ENCODE peak calls at places on chromosomes 6 and 20, in four cellular contexts. K is K562, L is HepG2, S is GM12878. G is an unnamed sample.
A peak's percentile ranks its signal among the peaks of the same experiment; 100 is the strongest.

GRCh38 chr6:162109466-162110040 is 618.0 kb downstream of the PRKN start:
- DNase-seq in K (no peak), L (no peak), S (no peak), G (no peak)

GRCh38 chr6:161242779-161243693 is 30.8 kb downstream of the AGPAT4 start:
- DNase-seq in K (no peak), L (no peak), S (no peak), G (peak; percentile 64)

GRCh38 chr6:18352842-18353241 is 34.3 kb upstream of the RNF144B start:
- DNase-seq in K (no peak), L (no peak), S (no peak), G (no peak)

GRCh38 chr6:89022747-89023289 is 57.7 kb upstream of the PNRC1 start:
- DNase-seq in K (no peak), L (no peak), S (no peak), G (no peak)

GRCh38 chr6:63964347-63964746 is 328.7 kb downstream of the PHF3 start:
- DNase-seq in K (no peak), L (no peak), S (no peak), G (no peak)

GRCh38 chr6:135008072-135008940 is 46.3 kb downstream of the HBS1L start:
- DNase-seq in K (no peak), L (peak; percentile 57), S (peak; percentile 56), G (no peak)

GRCh38 chr20:1465470-1466210 is 1.0 kb downstream of the NSFL1C start:
- DNase-seq in K (no peak), L (no peak), S (no peak), G (no peak)

GRCh38 chr6:38387994-38388393 is 251.7 kb downstream of the BTBD9 start:
- DNase-seq in K (no peak), L (no peak), S (no peak), G (no peak)

GRCh38 chr6:70700922-70701876 is 33.5 kb downstream of the SMAP1 start:
- DNase-seq in K (no peak), L (no peak), S (no peak), G (no peak)

GRCh38 chr6:113495521-113495920 is 361.6 kb upstream of the MARCKS start:
- DNase-seq in K (no peak), L (no peak), S (no peak), G (no peak)

GRCh38 chr20:17825251-17825691 is 125.5 kb downstream of the BANF2 start:
- DNase-seq in K (peak; percentile 13), L (peak; percentile 47), S (no peak), G (no peak)

GRCh38 chr6:55665224-55665587 is 86.2 kb upstream of the HMGCLL1 start:
- DNase-seq in K (no peak), L (no peak), S (no peak), G (no peak)

GRCh38 chr20:62427172-62428007 is at the start of gene RBBP8NL:
- DNase-seq in K (no peak), L (no peak), S (no peak), G (peak; percentile 86)

GRCh38 chr6:121670511-121670910 is 235.1 kb downstream of the GJA1 start:
- DNase-seq in K (no peak), L (no peak), S (no peak), G (no peak)

GRCh38 chr20:25314497-25315417 is 66.9 kb downstream of the PYGB start:
- DNase-seq in K (no peak), L (no peak), S (no peak), G (peak; percentile 25)

GRCh38 chr20:25316506-25317190 is 68.8 kb downstream of the PYGB start:
- DNase-seq in K (no peak), L (no peak), S (no peak), G (peak; percentile 3)

GRCh38 chr20:25315418-25316210 is 67.7 kb downstream of the PYGB start:
- DNase-seq in K (no peak), L (no peak), S (no peak), G (peak; percentile 6)

GRCh38 chr20:25310921-25311728 is 63.2 kb downstream of the PYGB start:
- DNase-seq in K (no peak), L (peak; percentile 55), S (no peak), G (no peak)

DNA sequence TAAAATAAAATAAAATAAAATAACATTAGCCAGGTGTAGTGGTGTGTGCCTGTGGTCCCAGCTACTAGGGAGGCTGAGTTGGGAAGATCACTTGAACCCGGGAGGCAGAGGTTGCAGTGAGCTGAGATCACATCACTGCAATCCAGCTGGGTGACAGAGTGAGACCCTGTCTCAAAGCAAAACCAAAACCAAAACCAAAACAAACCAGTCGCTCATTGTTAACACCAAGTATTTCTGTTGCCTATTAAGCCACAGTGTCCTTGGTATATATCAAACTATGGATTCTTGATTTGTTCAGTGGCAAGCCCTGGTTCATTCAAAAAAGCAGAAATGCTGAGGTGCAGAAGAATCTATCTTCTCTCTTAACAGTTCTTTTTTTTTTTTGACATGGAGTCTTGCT is 65.7 kb downstream of the PYGB start:
- DNase-seq in K (no peak), L (no peak), S (no peak), G (no peak)
- TF ChIP-seq ETV6 in K (no peak), L (no peak), S (no peak), G (no peak)

GRCh38 chr6:36753671-36754485 is 56.3 kb downstream of the RAB44 start:
- DNase-seq in K (no peak), L (no peak), S (no peak), G (no peak)

GRCh38 chr6:36757206-36757605 is 59.6 kb downstream of the RAB44 start:
- DNase-seq in K (no peak), L (no peak), S (peak; percentile 68), G (no peak)

GRCh38 chr6:36754582-36755434 is 57.2 kb downstream of the RAB44 start:
- DNase-seq in K (no peak), L (no peak), S (no peak), G (no peak)

GRCh38 chr6:36756761-36757160 is 59.1 kb downstream of the RAB44 start:
- DNase-seq in K (no peak), L (no peak), S (no peak), G (no peak)

DNA sequence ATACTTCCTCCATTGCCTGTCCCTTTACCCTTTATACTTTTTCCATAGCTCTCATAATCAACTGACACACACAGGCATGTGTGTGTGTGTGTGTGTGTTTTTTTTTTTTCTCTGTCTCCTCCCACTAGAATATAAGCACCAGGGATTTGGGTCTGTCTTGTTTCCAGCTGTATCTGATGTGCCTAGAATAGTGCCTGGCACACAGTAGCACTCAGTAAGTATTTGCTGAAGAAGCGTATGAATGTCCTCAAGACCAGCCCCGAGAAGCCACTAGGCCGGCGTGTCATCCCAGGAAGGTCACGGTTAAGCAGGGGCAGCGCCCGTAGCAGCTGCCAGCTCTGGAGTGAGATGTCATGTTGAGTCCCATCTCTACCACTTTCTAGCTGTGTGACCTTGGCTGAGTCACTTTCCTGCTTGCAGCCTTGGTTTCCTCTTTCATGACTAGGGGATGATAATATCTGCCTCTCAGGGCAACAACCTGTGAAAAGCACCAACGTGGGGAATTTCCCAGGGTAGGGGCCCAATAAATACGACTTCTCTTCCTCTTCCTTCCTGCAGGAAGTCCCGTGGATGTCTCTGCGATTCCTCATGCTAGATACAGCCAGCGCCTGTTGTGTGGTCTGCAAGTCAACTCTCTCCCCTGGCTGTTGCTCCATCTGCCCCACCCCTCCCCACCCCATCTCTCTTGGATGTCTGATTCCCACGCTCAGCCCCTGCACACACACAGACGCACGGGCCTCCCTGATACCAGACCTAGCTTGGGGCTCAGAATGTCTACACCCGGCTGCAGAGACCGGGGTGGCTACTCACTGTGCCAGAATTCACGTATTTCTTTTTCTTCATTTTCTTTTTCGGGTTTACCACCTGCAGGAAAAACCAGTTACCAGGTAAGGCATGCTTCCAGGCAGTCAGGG is 58.1 kb downstream of the RAB44 start:
- DNase-seq in K (no peak), L (peak; percentile 40), S (peak; percentile 91), G (no peak)
- TF ChIP-seq ETV6 in K (no peak), L (no peak), S (no peak), G (no peak)

GRCh38 chr6:11320914-11321549 is 88.6 kb upstream of the NEDD9 start:
- DNase-seq in K (no peak), L (no peak), S (no peak), G (no peak)

GRCh38 chr6:11318835-11319813 is 86.7 kb upstream of the NEDD9 start:
- DNase-seq in K (no peak), L (no peak), S (no peak), G (no peak)

GRCh38 chr6:11315743-11316437 is 83.4 kb upstream of the NEDD9 start:
- DNase-seq in K (no peak), L (no peak), S (no peak), G (no peak)

GRCh38 chr6:11322252-11322885 is 89.9 kb upstream of the NEDD9 start:
- DNase-seq in K (no peak), L (no peak), S (no peak), G (no peak)

GRCh38 chr6:11317885-11318771 is 85.7 kb upstream of the NEDD9 start:
- DNase-seq in K (no peak), L (peak; percentile 82), S (no peak), G (no peak)
- TF ChIP-seq ETV6 in K (no peak), L (no peak), S (no peak), G (no peak)

DNA sequence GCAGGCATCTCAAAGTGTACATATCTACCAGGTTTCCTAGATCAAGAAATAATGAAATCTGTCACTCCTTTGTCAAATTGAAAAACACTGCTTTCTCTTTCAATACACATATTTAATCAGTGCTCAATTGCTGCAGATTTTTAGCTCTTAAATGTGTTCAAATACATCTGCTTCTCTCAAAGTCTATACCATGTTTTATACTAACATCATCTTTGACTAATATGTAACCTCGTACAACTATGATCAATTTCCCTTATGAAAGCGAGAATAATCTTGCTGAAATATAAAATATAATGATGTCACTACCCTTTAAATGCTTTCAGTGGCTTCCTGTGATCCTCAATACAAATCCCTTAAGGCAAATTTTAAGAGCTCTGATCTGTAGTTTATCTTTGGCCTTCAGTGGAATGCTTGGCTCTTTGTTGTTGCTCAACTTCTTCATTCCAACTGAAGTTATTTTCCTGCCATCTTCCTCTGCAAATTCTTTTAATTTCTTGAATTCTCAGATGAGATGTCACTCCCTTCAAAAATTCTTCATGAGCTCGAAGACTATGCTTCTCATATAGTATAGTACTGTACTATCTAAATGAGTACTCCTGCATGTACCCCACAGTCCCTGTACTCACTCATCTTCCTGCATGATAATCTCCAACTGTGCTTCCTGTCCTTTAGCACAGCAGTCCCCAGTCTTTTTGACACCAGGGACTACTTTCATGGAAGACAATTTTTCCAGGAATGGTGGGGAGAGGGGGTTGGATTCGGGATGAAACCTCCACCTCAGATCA is 545.1 kb upstream of the GJE1 start:
- DNase-seq in K (no peak), L (no peak), S (no peak), G (no peak)
- TF ChIP-seq ETV6 in K (no peak), L (no peak), S (no peak), G (no peak)

GRCh38 chr6:119865466-119866350 is 516.1 kb upstream of the MAN1A1 start:
- DNase-seq in K (no peak), L (no peak), S (no peak), G (no peak)
- TF ChIP-seq ETV6 in K (no peak), L (no peak), S (no peak), G (no peak)

G was measured in WTC11.